ENCODE peak calls at places on chromosomes 2 and 18, in five cellular contexts. T is kidney, W is mucosa of descending colon, C is cardiac muscle cell, Y is lower lobe of right lung. O is an unnamed sample.

GRCh38 chr2:64493788-64494187 is 30.3 kb upstream of the AFTPH start:
- DNase-seq in C (no peak), Y (no peak), W (no peak), T (no peak), O (no peak)

GRCh38 chr2:39991298-39991697 is 212.2 kb upstream of the THUMPD2 start:
- DNase-seq in T (no peak), Y (no peak), W (no peak), C (no peak), O (no peak)

GRCh38 chr2:86028763-86029381 is 76.8 kb downstream of the POLR1A start:
- DNase-seq in C (peak; percentile 82), Y (no peak), W (no peak), T (peak; percentile 91), O (no peak)

GRCh38 chr18:38023871-38024270 is 458.3 kb upstream of the CELF4 start:
- DNase-seq in T (no peak), C (no peak), Y (no peak), W (no peak), O (no peak)

GRCh38 chr2:173198338-173198737 is 122.7 kb downstream of the MAP3K20 start:
- DNase-seq in W (no peak), C (no peak), T (no peak), Y (no peak), O (no peak)

GRCh38 chr2:175030380-175031271 is 25.4 kb upstream of the CHN1 start:
- DNase-seq in T (no peak), Y (no peak), W (peak; percentile 45), C (peak; percentile 65), O (no peak)

GRCh38 chr2:174066871-174067270 is 101.7 kb upstream of the SP3 start:
- DNase-seq in Y (no peak), C (no peak), T (no peak), W (no peak), O (no peak)

GRCh38 chr2:47189635-47190034 is 34.5 kb upstream of the STPG4 start:
- DNase-seq in Y (no peak), W (no peak), T (no peak), C (no peak), O (no peak)

GRCh38 chr18:48053881-48054586 is 123.6 kb upstream of the SMAD2 start:
- DNase-seq in W (peak; percentile 62), Y (no peak), T (peak; percentile 46), C (no peak), O (no peak)

GRCh38 chr2:12606472-12607000 is 110.2 kb upstream of the TRIB2 start:
- DNase-seq in W (no peak), Y (no peak), T (no peak), C (peak; percentile 27), O (no peak)

GRCh38 chr2:68931799-68932198 is 20.9 kb downstream of the GKN2 start:
- DNase-seq in Y (no peak), C (no peak), T (no peak), W (no peak), O (no peak)

GRCh38 chr2:43519711-43520221 is 76.1 kb downstream of the THADA start:
- DNase-seq in C (no peak), W (no peak), T (peak; percentile 60), Y (no peak), O (no peak)

GRCh38 chr2:105364436-105365139 is 27.2 kb downstream of the C2orf49 start:
- DNase-seq in T (no peak), W (no peak), Y (no peak), C (no peak), O (no peak)

GRCh38 chr2:237590272-237591020 is at the start of gene RAB17:
- DNase-seq in C (no peak), W (peak; percentile 87), T (peak; percentile 92), Y (peak; percentile 83), O (no peak)

GRCh38 chr2:213098612-213099011 is 52.8 kb downstream of the IKZF2 start:
- DNase-seq in Y (no peak), C (peak; percentile 37), W (no peak), T (no peak), O (no peak)

GRCh38 chr2:40384714-40385113 is 67.2 kb downstream of the SLC8A1 start:
- DNase-seq in Y (no peak), C (no peak), T (no peak), W (no peak), O (no peak)

GRCh38 chr2:73982140-73982617 is 2.5 kb upstream of the TET3 start:
- DNase-seq in W (peak; percentile 60), T (no peak), Y (no peak), C (no peak), O (no peak)

GRCh38 chr2:120566331-120567035 is 169.2 kb upstream of the GLI2 start:
- DNase-seq in C (no peak), Y (no peak), T (peak; percentile 94), W (no peak), O (no peak)

GRCh38 chr18:50284226-50284885 is 3.0 kb upstream of the MBD1 start:
- DNase-seq in Y (no peak), T (no peak), C (no peak), W (no peak), O (no peak)

GRCh38 chr2:130252880-130253645 is 54.8 kb upstream of the TUBA3E start:
- DNase-seq in T (peak; percentile 51), Y (no peak), W (peak; percentile 58), C (no peak), O (no peak)

GRCh38 chr2:163191372-163191771 is 352.8 kb upstream of the KCNH7 start:
- DNase-seq in C (peak; percentile 55), W (peak; percentile 19), T (no peak), Y (no peak), O (peak; percentile 24)

GRCh38 chr2:33021542-33022259 is 74.9 kb downstream of the LTBP1 start:
- DNase-seq in C (peak; percentile 73), Y (no peak), T (no peak), W (no peak), O (no peak)

GRCh38 chr2:174025271-174026121 is 60.3 kb upstream of the SP3 start:
- DNase-seq in C (no peak), Y (peak; percentile 78), T (peak; percentile 94), W (peak; percentile 64), O (no peak)

GRCh38 chr2:61926921-61927477 is 21.5 kb downstream of the COMMD1 start:
- DNase-seq in T (no peak), W (no peak), C (no peak), Y (no peak), O (no peak)

GRCh38 chr2:201759567-201759966 is 21.2 kb downstream of the ALS2 start:
- DNase-seq in Y (no peak), C (no peak), W (no peak), T (no peak), O (no peak)

GRCh38 chr2:241049739-241050623 is 51.6 kb downstream of the SNED1 start:
- DNase-seq in W (no peak), Y (no peak), C (peak; percentile 77), T (peak; percentile 58), O (no peak)

GRCh38 chr2:100554788-100555407 is 7.9 kb upstream of the PDCL3 start:
- DNase-seq in W (peak; percentile 29), Y (peak; percentile 64), C (no peak), T (peak; percentile 66), O (no peak)

GRCh38 chr2:128623776-128624424 is 305.2 kb upstream of the HS6ST1 start:
- DNase-seq in T (peak; percentile 57), C (no peak), Y (peak; percentile 18), W (peak; percentile 7), O (peak; percentile 80)

GRCh38 chr2:159694500-159695040 is 17.7 kb upstream of the MARCHF7 start:
- DNase-seq in T (no peak), W (no peak), C (no peak), Y (no peak), O (no peak)

GRCh38 chr2:172655091-172655837 is 80.4 kb upstream of the RAPGEF4 start:
- DNase-seq in Y (no peak), T (no peak), C (no peak), W (no peak), O (no peak)

GRCh38 chr18:47928466-47928865 is 2.0 kb downstream of the SMAD2 start:
- DNase-seq in T (no peak), Y (no peak), C (no peak), W (no peak), O (no peak)

GRCh38 chr18:43312891-43313290 is 35.6 kb upstream of the SYT4 start:
- DNase-seq in Y (no peak), T (no peak), W (no peak), C (no peak), O (no peak)

GRCh38 chr2:99692785-99693184 is 203.0 kb upstream of the REV1 start:
- DNase-seq in T (no peak), Y (no peak), C (no peak), W (no peak), O (no peak)

GRCh38 chr2:201116115-201116958 is at the start of gene CFLAR:
- DNase-seq in Y (peak; percentile 89), T (peak; percentile 94), W (peak; percentile 85), C (no peak), O (peak; percentile 85)

DNA sequence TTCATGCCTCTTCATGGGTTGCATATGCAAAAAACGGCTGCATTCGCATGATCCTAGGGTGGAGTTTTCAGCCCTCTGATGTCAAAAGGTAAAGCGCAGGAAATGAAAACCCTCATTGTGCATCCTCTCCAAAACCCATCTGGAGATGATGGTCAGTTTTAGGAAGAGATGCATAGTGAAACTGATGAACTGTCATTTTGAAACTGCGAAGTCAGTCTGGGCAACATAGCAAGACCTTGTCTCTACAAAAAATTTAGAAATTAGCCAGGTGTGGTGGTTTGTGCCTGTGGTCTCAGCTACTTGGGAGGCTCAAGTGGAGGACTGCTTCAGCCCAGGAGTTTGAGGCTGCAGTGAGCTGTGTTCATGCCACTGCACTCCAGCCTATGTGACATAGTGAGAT is 2.5 kb upstream of the TTLL4 start:
- DNase-seq in C (no peak), Y (no peak), W (no peak), T (no peak), O (peak; percentile 36)
- TF ChIP-seq CTCF in C (no peak), Y (no peak), W (no peak), T (no peak), O (no peak)

GRCh38 chr2:234818937-234819336 is 132.9 kb upstream of the SH3BP4 start:
- DNase-seq in C (no peak), Y (no peak), W (no peak), T (no peak), O (no peak)
- TF ChIP-seq CTCF in C (no peak), Y (no peak), W (no peak), T (no peak), O (no peak)

GRCh38 chr18:76126327-76126726 is 368.7 kb downstream of the ZNF516 start:
- DNase-seq in Y (no peak), W (no peak), C (peak; percentile 30), T (no peak), O (no peak)
- TF ChIP-seq CTCF in Y (peak; percentile 21), W (no peak), C (no peak), T (no peak), O (no peak)

GRCh38 chr18:13793819-13794218 is 30.1 kb upstream of the MC5R start:
- DNase-seq in C (no peak), Y (no peak), W (no peak), T (no peak), O (no peak)
- TF ChIP-seq CTCF in C (no peak), Y (no peak), W (no peak), T (no peak), O (no peak)

DNA sequence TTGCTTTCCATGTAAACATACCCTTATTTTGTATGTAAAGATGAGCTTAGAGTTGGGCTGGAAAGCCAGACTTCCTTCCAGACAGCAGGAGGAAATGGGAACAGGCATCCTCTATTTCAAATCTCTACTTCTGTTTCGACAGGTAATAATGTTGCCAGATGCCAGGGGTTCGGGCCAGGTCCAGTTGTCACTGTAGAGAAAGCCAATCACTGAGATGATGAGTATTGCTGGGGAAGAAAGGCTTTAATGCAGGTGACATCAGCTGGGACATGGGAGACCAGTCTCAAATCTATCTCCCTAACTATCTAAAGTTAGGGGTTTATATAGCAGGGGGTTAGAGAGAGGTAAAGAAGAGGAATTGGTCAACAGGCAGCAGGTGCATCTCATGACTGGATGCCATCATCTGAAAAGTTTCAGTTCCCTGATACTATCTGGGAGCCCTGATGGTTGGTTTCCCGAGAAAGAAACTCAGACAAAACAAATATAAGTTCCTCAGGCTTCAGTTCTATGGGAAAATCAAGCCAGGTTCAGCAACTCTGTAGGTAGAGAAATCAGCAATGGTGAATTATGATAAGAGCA is 9.3 kb upstream of the MTCL1 start:
- DNase-seq in C (no peak), T (no peak), Y (no peak), W (peak; percentile 12), O (peak; percentile 34)
- TF ChIP-seq CTCF in C (no peak), T (no peak), Y (no peak), W (no peak), O (no peak)

O was measured in GM13976.